ENCODE peak calls at places on chromosomes 3 and 15, in four cellular contexts. A is GM23248; I is effector memory CD4-positive, alpha-beta T cell; X is cardiac muscle cell. Y is an unnamed sample. For H3K27me3, the result is how much of the 10 kb centered on the place peaks cover.

GRCh38 chr15:82646250-82647044 is 716 bp downstream of the CPEB1 start:
- DNase-seq in A (peak), I (no peak), X (peak), Y (no peak)

GRCh38 chr3:127141921-127142730 is 50.8 kb upstream of the PRR23E start:
- DNase-seq in A (no peak), I (no peak), X (no peak), Y (no peak)

GRCh38 chr15:85515212-85515611 is 134.8 kb downstream of the AKAP13 start:
- DNase-seq in A (peak), I (no peak), X (no peak), Y (no peak)

GRCh38 chr3:122513386-122514122 is 1.2 kb downstream of the KPNA1 start:
- DNase-seq in A (peak), I (no peak), X (no peak), Y (no peak)

GRCh38 chr3:88408935-88409334 is 259.2 kb downstream of the C3orf38 start:
- DNase-seq in A (no peak), I (no peak), X (no peak), Y (no peak)

GRCh38 chr15:63070681-63071129 is 28.2 kb downstream of the TPM1 start:
- DNase-seq in A (peak), I (no peak), X (no peak), Y (no peak)

GRCh38 chr3:63967675-63968611 is 55.4 kb downstream of the PSMD6 start:
- DNase-seq in A (peak), I (peak), X (peak), Y (no peak)

GRCh38 chr3:8629151-8630021 is 15.2 kb downstream of the SSUH2 start:
- DNase-seq in A (peak), I (no peak), X (no peak), Y (no peak)

GRCh38 chr3:56428667-56429066 is 39.6 kb downstream of the ERC2 start:
- DNase-seq in A (no peak), I (no peak), X (no peak), Y (no peak)

GRCh38 chr3:117875887-117876286 is 1158.8 kb downstream of the IGSF11 start:
- DNase-seq in A (no peak), I (no peak), X (no peak), Y (no peak)

GRCh38 chr3:153714588-153715285 is 406.5 kb upstream of the ARHGEF26 start:
- DNase-seq in A (no peak), I (no peak), X (no peak), Y (no peak)

GRCh38 chr3:126679318-126679751 is 24.4 kb upstream of the TXNRD3 start:
- DNase-seq in A (peak), I (peak), X (peak), Y (peak)

GRCh38 chr3:129610276-129610675 is 3.8 kb upstream of the PLXND1 start:
- DNase-seq in A (no peak), I (no peak), X (no peak), Y (no peak)

GRCh38 chr3:151708868-151709267 is 24.9 kb upstream of the AADACL2 start:
- DNase-seq in A (no peak), I (no peak), X (no peak), Y (no peak)

GRCh38 chr15:74631935-74632560 is 16.4 kb downstream of the CLK3 start:
- DNase-seq in A (peak), I (no peak), X (peak), Y (no peak)

GRCh38 chr15:34773013-34773412 is 18.2 kb upstream of the GJD2 start:
- DNase-seq in A (no peak), I (no peak), X (no peak), Y (no peak)

GRCh38 chr15:32840481-32841245 is 122.9 kb downstream of the GREM1 start:
- DNase-seq in A (peak), I (no peak), X (no peak), Y (no peak)

GRCh38 chr3:104269771-104270170 is 1096.9 kb upstream of the ALCAM start:
- DNase-seq in A (no peak), I (no peak), X (no peak), Y (no peak)

GRCh38 chr3:57892423-57892822 is 115.8 kb upstream of the FLNB start:
- DNase-seq in A (peak), I (no peak), X (no peak), Y (no peak)

GRCh38 chr3:115040673-115041286 is 106.3 kb downstream of the ZBTB20 start:
- DNase-seq in A (peak), I (no peak), X (peak), Y (no peak)

GRCh38 chr15:67072951-67073350 is 7.5 kb downstream of the SMAD3 start:
- DNase-seq in A (no peak), I (no peak), X (no peak), Y (no peak)

GRCh38 chr3:152331018-152331541 is 62.4 kb downstream of the MBNL1 start:
- DNase-seq in A (peak), I (no peak), X (no peak), Y (no peak)

GRCh38 chr3:46667657-46668056 is 25.8 kb downstream of the ALS2CL start:
- DNase-seq in A (no peak), I (no peak), X (no peak), Y (no peak)

GRCh38 chr15:41169784-41170183 is 53.7 kb upstream of the INO80 start:
- DNase-seq in A (no peak), I (no peak), X (no peak), Y (no peak)

GRCh38 chr3:120559228-120560061 is 36.7 kb upstream of the NDUFB4 start:
- DNase-seq in A (peak), I (no peak), X (peak), Y (no peak)

GRCh38 chr3:9074079-9074478 is 110.8 kb upstream of the RAD18 start:
- DNase-seq in A (peak), I (no peak), X (no peak), Y (no peak)

GRCh38 chr3:113084777-113085176 is 94.0 kb downstream of the GTPBP8 start:
- DNase-seq in A (peak), I (no peak), X (no peak), Y (no peak)

GRCh38 chr3:184082465-184082864 is 14.4 kb upstream of the HTR3E start:
- DNase-seq in A (no peak), I (no peak), X (no peak), Y (no peak)

GRCh38 chr3:128330301-128330845 is 136.3 kb downstream of the DNAJB8 start:
- DNase-seq in A (no peak), I (no peak), X (no peak), Y (no peak)

GRCh38 chr3:13546667-13547171 is 2.2 kb upstream of the FBLN2 start:
- DNase-seq in A (peak), I (no peak), X (peak), Y (no peak)

GRCh38 chr3:53841296-53841695 is 4.9 kb downstream of the CHDH start:
- DNase-seq in A (no peak), I (no peak), X (no peak), Y (no peak)

GRCh38 chr3:27623085-27623753 is 98.9 kb downstream of the EOMES start:
- DNase-seq in A (peak), I (no peak), X (no peak), Y (no peak)

GRCh38 chr3:37855363-37855970 is 6.2 kb upstream of the CTDSPL start:
- DNase-seq in A (peak), I (peak), X (peak), Y (no peak)

DNA sequence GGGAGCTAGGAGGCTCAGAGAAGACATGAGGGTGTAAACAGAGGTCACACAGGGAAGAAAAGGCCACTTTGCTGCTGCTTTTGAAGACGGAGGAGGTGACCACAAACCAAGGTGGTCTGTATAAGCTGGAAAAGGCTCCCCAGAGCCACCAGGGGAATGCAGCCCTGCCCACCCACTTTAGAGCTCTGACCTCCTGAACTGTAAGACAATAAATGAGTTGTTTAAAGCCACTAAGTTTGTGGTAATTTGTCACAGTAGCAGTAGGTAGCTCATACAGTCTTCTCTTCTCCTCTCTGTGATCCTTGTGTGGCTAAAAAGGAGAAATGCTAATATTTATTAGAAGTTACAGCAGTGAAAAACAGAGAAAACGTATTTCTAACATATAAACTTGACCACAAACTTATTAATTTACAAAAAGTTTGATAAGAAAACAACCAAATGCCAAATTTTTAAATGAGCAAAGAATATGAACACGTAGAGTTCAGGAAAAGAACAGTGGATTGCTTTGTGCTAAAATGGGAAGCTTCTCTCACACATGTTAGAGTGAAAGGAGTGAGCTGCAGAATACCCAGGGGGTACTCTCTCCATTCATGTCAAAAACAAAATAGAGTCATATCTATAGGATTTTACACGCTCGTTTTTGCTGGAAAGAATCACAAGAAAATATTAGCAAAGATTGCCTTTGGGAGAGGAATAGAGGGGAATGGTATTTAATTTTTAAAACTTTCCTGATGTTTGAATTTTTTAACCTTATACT is 71.0 kb downstream of the NOX5 start:
- DNase-seq in A (no peak), I (no peak), X (no peak), Y (no peak)
- H3K27me3 ChIP-seq in A (under half), I (under half), X (under half), Y (under half)

GRCh38 chr3:29324180-29324651 is 43.3 kb downstream of the RBMS3 start:
- DNase-seq in A (peak), I (no peak), X (no peak), Y (no peak)
- H3K27ac ChIP-seq in A (peak), I (no peak), X (no peak), Y (no peak)

GRCh38 chr3:42020681-42021307 is 58.9 kb upstream of the ULK4 start:
- DNase-seq in A (peak), I (no peak), X (no peak), Y (no peak)
- H3K4me3 ChIP-seq in A (peak), I (no peak), X (no peak), Y (no peak)

DNA sequence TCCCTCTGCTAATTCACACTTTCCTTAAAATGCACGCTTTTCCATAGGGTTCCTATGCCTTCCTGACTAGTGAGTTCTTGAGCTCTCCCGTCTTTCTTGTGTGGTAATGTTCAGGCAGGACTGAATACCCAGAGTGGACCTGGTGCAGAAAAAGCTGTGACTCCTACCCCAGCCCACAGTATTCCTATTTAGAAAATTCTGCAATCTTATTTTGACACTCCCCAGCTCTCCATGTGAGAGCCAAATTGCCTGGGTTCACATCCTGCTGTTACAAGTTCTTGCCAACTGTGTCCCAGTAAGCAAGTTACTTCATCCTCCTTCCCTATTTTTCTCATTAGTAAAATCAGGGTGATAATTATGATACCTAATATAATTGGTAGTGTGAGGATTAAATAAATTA is 290.8 kb upstream of the SLCO3A1 start:
- DNase-seq in A (no peak), I (no peak), X (no peak), Y (no peak)
- H3K27me3 ChIP-seq in A (under half), I (under half), X (under half), Y (under half)

GRCh38 chr3:30656624-30657141 is 50.3 kb downstream of the TGFBR2 start:
- DNase-seq in A (no peak), I (no peak), X (no peak), Y (no peak)

GRCh38 chr3:30658328-30659052 is 52.1 kb downstream of the TGFBR2 start:
- DNase-seq in A (peak), I (peak), X (no peak), Y (no peak)

GRCh38 chr3:30660128-30660525 is 53.7 kb downstream of the TGFBR2 start:
- DNase-seq in A (no peak), I (no peak), X (no peak), Y (no peak)

GRCh38 chr3:30659270-30660127 is 53.1 kb downstream of the TGFBR2 start:
- DNase-seq in A (peak), I (no peak), X (no peak), Y (no peak)

GRCh38 chr3:30657914-30658313 is 51.5 kb downstream of the TGFBR2 start:
- DNase-seq in A (peak), I (peak), X (no peak), Y (no peak)
- H3K27ac ChIP-seq in A (peak), I (peak), X (peak), Y (no peak)

GRCh38 chr3:99869621-99870020 is 52.0 kb downstream of the CMSS1 start:
- DNase-seq in A (no peak), I (no peak), X (no peak), Y (no peak)

GRCh38 chr3:99870712-99871111 is 53.0 kb downstream of the CMSS1 start:
- DNase-seq in A (no peak), I (no peak), X (no peak), Y (no peak)

GRCh38 chr3:99875573-99875924 is 57.9 kb downstream of the CMSS1 start:
- DNase-seq in A (peak), I (no peak), X (peak), Y (no peak)

GRCh38 chr3:99871231-99871898 is 53.7 kb downstream of the CMSS1 start:
- DNase-seq in A (peak), I (no peak), X (no peak), Y (no peak)

DNA sequence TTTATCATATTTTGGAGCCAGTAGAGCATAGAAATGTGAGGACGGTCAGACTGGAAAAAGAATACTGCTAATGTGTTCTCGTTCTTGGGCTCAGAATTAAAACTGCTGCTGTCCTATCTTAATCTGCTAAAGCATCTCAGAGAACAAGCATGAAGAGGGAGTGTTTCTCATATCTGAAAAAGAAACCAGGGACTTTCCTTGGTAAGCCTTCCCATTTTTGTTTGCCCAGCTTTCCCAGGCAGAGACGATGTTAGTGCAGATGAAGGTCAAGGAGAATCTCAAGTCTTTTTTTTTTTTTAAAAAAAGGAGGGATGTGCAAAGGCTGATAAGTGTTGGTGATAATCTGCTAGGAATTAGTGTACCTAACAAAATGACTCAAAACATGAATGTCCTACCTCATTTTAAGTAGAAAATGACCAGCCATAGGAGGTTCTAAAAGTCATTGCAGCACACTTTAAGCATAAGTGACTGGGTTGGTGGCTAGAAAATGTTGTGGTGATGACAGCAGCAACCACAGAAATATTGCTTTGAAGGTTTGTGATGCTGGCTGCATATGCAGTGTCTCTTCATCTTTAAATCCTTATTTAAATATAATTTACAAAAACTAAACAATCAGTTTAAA is 55.1 kb downstream of the CMSS1 start:
- DNase-seq in A (peak), I (no peak), X (no peak), Y (no peak)
- H3K4me3 ChIP-seq in A (peak), I (no peak), X (no peak), Y (no peak)

GRCh38 chr3:116264546-116265174 is 180.6 kb downstream of the LSAMP start:
- DNase-seq in A (peak), I (no peak), X (no peak), Y (no peak)

GRCh38 chr3:116267139-116267538 is 178.1 kb downstream of the LSAMP start:
- DNase-seq in A (no peak), I (no peak), X (no peak), Y (no peak)

GRCh38 chr3:116265976-116266584 is 179.2 kb downstream of the LSAMP start:
- DNase-seq in A (no peak), I (no peak), X (no peak), Y (no peak)

GRCh38 chr3:116270053-116270452 is 175.2 kb downstream of the LSAMP start:
- DNase-seq in A (peak), I (no peak), X (no peak), Y (no peak)
- H3K27me3 ChIP-seq in A (under half), I (under half), X (under half), Y (under half)

GRCh38 chr15:101173233-101174119 is 78.4 kb downstream of the CHSY1 start:
- DNase-seq in A (no peak), I (no peak), X (no peak), Y (no peak)

GRCh38 chr15:101175396-101175795 is 76.5 kb downstream of the CHSY1 start:
- DNase-seq in A (no peak), I (no peak), X (no peak), Y (no peak)

GRCh38 chr15:101176625-101177024 is 75.2 kb downstream of the CHSY1 start:
- DNase-seq in A (peak), I (no peak), X (no peak), Y (no peak)

GRCh38 chr15:101172421-101173097 is 79.3 kb downstream of the CHSY1 start:
- DNase-seq in A (no peak), I (no peak), X (no peak), Y (no peak)

DNA sequence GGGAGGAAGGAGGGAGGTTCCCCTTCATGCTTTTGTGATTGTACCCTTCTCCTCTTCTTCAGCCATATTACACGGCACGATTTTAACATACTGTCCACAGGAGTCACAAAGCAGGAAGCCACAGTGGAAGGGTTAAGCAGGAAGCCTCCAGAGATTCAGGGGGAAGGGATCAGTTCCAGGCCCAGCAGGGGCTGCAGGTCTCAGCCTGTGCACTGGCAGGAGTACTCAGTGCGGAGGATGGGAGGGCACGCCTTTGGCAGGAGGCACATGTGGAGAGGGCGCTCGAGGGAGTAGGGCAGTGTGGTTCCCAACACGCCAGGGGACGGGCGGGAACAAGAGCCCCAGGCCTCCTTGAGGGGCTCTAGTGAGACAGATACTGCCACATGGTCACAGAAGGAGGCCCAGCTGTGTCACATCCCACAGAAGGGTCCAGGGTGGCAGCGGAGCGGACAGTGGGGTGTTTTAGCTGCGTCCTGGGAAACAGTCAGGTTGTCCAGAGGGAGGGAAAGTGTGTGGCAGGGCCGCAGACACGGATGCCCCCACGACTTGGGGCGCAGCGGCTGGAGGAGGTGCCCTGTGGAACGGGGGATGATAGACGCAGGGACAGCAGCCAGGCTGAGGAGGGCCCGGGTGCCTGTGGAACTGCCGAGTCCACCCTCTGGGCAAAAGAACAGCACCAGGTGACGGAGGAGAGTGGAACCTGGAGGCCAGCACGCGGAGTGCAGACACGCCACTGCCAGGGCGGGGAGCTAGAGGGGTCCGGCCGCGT is 77.5 kb downstream of the CHSY1 start:
- DNase-seq in A (no peak), I (no peak), X (no peak), Y (no peak)
- H3K27ac ChIP-seq in A (no peak), I (no peak), X (peak), Y (no peak)

GRCh38 chr3:192482391-192482790 is 244.9 kb downstream of the FGF12 start:
- DNase-seq in A (peak), I (no peak), X (no peak), Y (no peak)
- H3K4me3 ChIP-seq in A (no peak), I (no peak), X (no peak), Y (no peak)

GRCh38 chr15:36887214-36888017 is 212.9 kb downstream of the MEIS2 start:
- DNase-seq in A (peak), I (no peak), X (peak), Y (no peak)
- H3K27me3 ChIP-seq in A (under half), I (under half), X (under half), Y (half or more)

Y was measured in iPS DF 6.9.